ENCODE peak calls at places on chromosomes 7 and 10, in eight cellular contexts. One of them, this sample, is unnamed.

GRCh38 chr10:102503264-102504178 is at the start of gene SUFU:
- DNase-seq in suprapubic skin: peak
- DNase-seq in heart right ventricle: peak
- DNase-seq in psoas muscle: peak
- DNase-seq in ascending aorta: peak
- DNase-seq in GM12878: peak
- DNase-seq in PC-9: peak
- DNase-seq in hepatocyte: peak
- DNase-seq in this sample: peak

GRCh38 chr7:90532231-90532929 is 62.9 kb downstream of the PTTG1IP2 start:
- DNase-seq in suprapubic skin: no peak
- DNase-seq in heart right ventricle: no peak
- DNase-seq in psoas muscle: no peak
- DNase-seq in ascending aorta: no peak
- DNase-seq in GM12878: peak
- DNase-seq in PC-9: no peak
- DNase-seq in hepatocyte: no peak
- DNase-seq in this sample: no peak

GRCh38 chr7:15007507-15007906 is 105.0 kb upstream of the DGKB start:
- DNase-seq in suprapubic skin: no peak
- DNase-seq in heart right ventricle: no peak
- DNase-seq in psoas muscle: no peak
- DNase-seq in ascending aorta: no peak
- DNase-seq in GM12878: no peak
- DNase-seq in PC-9: no peak
- DNase-seq in hepatocyte: peak
- DNase-seq in this sample: peak

GRCh38 chr7:66537876-66538275 is 90.8 kb upstream of the KCTD7 start:
- DNase-seq in suprapubic skin: no peak
- DNase-seq in heart right ventricle: no peak
- DNase-seq in psoas muscle: no peak
- DNase-seq in ascending aorta: no peak
- DNase-seq in GM12878: no peak
- DNase-seq in PC-9: no peak
- DNase-seq in hepatocyte: no peak
- DNase-seq in this sample: no peak

GRCh38 chr7:141700848-141701371 is 1.1 kb downstream of the DENND11 start:
- DNase-seq in suprapubic skin: no peak
- DNase-seq in heart right ventricle: no peak
- DNase-seq in psoas muscle: no peak
- DNase-seq in ascending aorta: no peak
- DNase-seq in GM12878: no peak
- DNase-seq in PC-9: peak
- DNase-seq in hepatocyte: no peak
- DNase-seq in this sample: no peak

GRCh38 chr7:3309140-3309539 is 8.1 kb downstream of the SDK1 start:
- DNase-seq in suprapubic skin: no peak
- DNase-seq in heart right ventricle: no peak
- DNase-seq in psoas muscle: no peak
- DNase-seq in ascending aorta: no peak
- DNase-seq in GM12878: no peak
- DNase-seq in PC-9: no peak
- DNase-seq in hepatocyte: no peak
- DNase-seq in this sample: no peak

GRCh38 chr10:22637491-22637890 is 76.9 kb downstream of the PIP4K2A start:
- DNase-seq in suprapubic skin: no peak
- DNase-seq in heart right ventricle: no peak
- DNase-seq in psoas muscle: no peak
- DNase-seq in ascending aorta: no peak
- DNase-seq in GM12878: no peak
- DNase-seq in PC-9: no peak
- DNase-seq in hepatocyte: no peak
- DNase-seq in this sample: no peak

GRCh38 chr7:73624669-73625001 is 313 bp upstream of the MLXIPL start:
- DNase-seq in suprapubic skin: no peak
- DNase-seq in heart right ventricle: no peak
- DNase-seq in psoas muscle: no peak
- DNase-seq in ascending aorta: no peak
- DNase-seq in GM12878: no peak
- DNase-seq in PC-9: no peak
- DNase-seq in hepatocyte: no peak
- DNase-seq in this sample: no peak

GRCh38 chr7:12834782-12835181 is 147.3 kb downstream of the ARL4A start:
- DNase-seq in suprapubic skin: no peak
- DNase-seq in heart right ventricle: no peak
- DNase-seq in psoas muscle: no peak
- DNase-seq in ascending aorta: no peak
- DNase-seq in GM12878: no peak
- DNase-seq in PC-9: no peak
- DNase-seq in hepatocyte: no peak
- DNase-seq in this sample: no peak

GRCh38 chr10:123651421-123652047 is 14.6 kb upstream of the GPR26 start:
- DNase-seq in suprapubic skin: peak
- DNase-seq in heart right ventricle: no peak
- DNase-seq in psoas muscle: no peak
- DNase-seq in ascending aorta: no peak
- DNase-seq in GM12878: no peak
- DNase-seq in PC-9: no peak
- DNase-seq in hepatocyte: no peak
- DNase-seq in this sample: no peak

GRCh38 chr7:82241371-82241770 is 202.2 kb downstream of the CACNA2D1 start:
- DNase-seq in suprapubic skin: no peak
- DNase-seq in heart right ventricle: no peak
- DNase-seq in psoas muscle: no peak
- DNase-seq in ascending aorta: no peak
- DNase-seq in GM12878: no peak
- DNase-seq in PC-9: no peak
- DNase-seq in hepatocyte: no peak
- DNase-seq in this sample: no peak

GRCh38 chr7:464712-465461 is 54.8 kb downstream of the PDGFA start:
- DNase-seq in suprapubic skin: peak
- DNase-seq in heart right ventricle: no peak
- DNase-seq in psoas muscle: no peak
- DNase-seq in ascending aorta: no peak
- DNase-seq in GM12878: no peak
- DNase-seq in PC-9: no peak
- DNase-seq in hepatocyte: no peak
- DNase-seq in this sample: peak

GRCh38 chr10:69517271-69517848 is 55.9 kb downstream of the NEUROG3 start:
- DNase-seq in suprapubic skin: no peak
- DNase-seq in heart right ventricle: no peak
- DNase-seq in psoas muscle: no peak
- DNase-seq in ascending aorta: no peak
- DNase-seq in GM12878: no peak
- DNase-seq in PC-9: no peak
- DNase-seq in hepatocyte: no peak
- DNase-seq in this sample: no peak

GRCh38 chr7:157502701-157503111 is 165.9 kb downstream of the DNAJB6 start:
- DNase-seq in suprapubic skin: no peak
- DNase-seq in heart right ventricle: no peak
- DNase-seq in psoas muscle: no peak
- DNase-seq in ascending aorta: no peak
- DNase-seq in GM12878: no peak
- DNase-seq in PC-9: no peak
- DNase-seq in hepatocyte: no peak
- DNase-seq in this sample: no peak

GRCh38 chr10:132322621-132323048 is 9.4 kb upstream of the LRRC27 start:
- DNase-seq in suprapubic skin: no peak
- DNase-seq in heart right ventricle: no peak
- DNase-seq in psoas muscle: no peak
- DNase-seq in ascending aorta: no peak
- DNase-seq in GM12878: no peak
- DNase-seq in PC-9: no peak
- DNase-seq in hepatocyte: no peak
- DNase-seq in this sample: no peak

GRCh38 chr7:129946282-129946681 is 6.5 kb downstream of the UBE2H start:
- DNase-seq in suprapubic skin: no peak
- DNase-seq in heart right ventricle: no peak
- DNase-seq in psoas muscle: no peak
- DNase-seq in ascending aorta: no peak
- DNase-seq in GM12878: no peak
- DNase-seq in PC-9: no peak
- DNase-seq in hepatocyte: no peak
- DNase-seq in this sample: no peak

GRCh38 chr10:16819436-16819835 is 2.2 kb upstream of the RSU1 start:
- DNase-seq in suprapubic skin: no peak
- DNase-seq in heart right ventricle: no peak
- DNase-seq in psoas muscle: no peak
- DNase-seq in ascending aorta: no peak
- DNase-seq in GM12878: no peak
- DNase-seq in PC-9: no peak
- DNase-seq in hepatocyte: no peak
- DNase-seq in this sample: no peak

GRCh38 chr10:60271319-60272040 is 118.2 kb downstream of the ANK3 start:
- DNase-seq in suprapubic skin: no peak
- DNase-seq in heart right ventricle: no peak
- DNase-seq in psoas muscle: no peak
- DNase-seq in ascending aorta: no peak
- DNase-seq in GM12878: no peak
- DNase-seq in PC-9: no peak
- DNase-seq in hepatocyte: no peak
- DNase-seq in this sample: no peak

GRCh38 chr7:130371059-130371458 is 9.2 kb upstream of the CPA1 start:
- DNase-seq in suprapubic skin: no peak
- DNase-seq in heart right ventricle: no peak
- DNase-seq in psoas muscle: peak
- DNase-seq in ascending aorta: no peak
- DNase-seq in GM12878: no peak
- DNase-seq in PC-9: no peak
- DNase-seq in hepatocyte: no peak
- DNase-seq in this sample: peak

GRCh38 chr10:79942261-79943185 is 6.4 kb downstream of the SFTPD start:
- DNase-seq in suprapubic skin: peak
- DNase-seq in heart right ventricle: no peak
- DNase-seq in psoas muscle: no peak
- DNase-seq in ascending aorta: no peak
- DNase-seq in GM12878: no peak
- DNase-seq in PC-9: no peak
- DNase-seq in hepatocyte: no peak
- DNase-seq in this sample: peak

GRCh38 chr7:81638216-81638615 is 131.6 kb downstream of the HGF start:
- DNase-seq in suprapubic skin: no peak
- DNase-seq in heart right ventricle: no peak
- DNase-seq in psoas muscle: no peak
- DNase-seq in ascending aorta: no peak
- DNase-seq in GM12878: no peak
- DNase-seq in PC-9: no peak
- DNase-seq in hepatocyte: no peak
- DNase-seq in this sample: no peak

GRCh38 chr10:16967866-16968721 is 150.9 kb upstream of the RSU1 start:
- DNase-seq in suprapubic skin: no peak
- DNase-seq in heart right ventricle: peak
- DNase-seq in psoas muscle: peak
- DNase-seq in ascending aorta: no peak
- DNase-seq in GM12878: no peak
- DNase-seq in PC-9: peak
- DNase-seq in hepatocyte: peak
- DNase-seq in this sample: peak

GRCh38 chr7:91569702-91570457 is 305.6 kb downstream of the FZD1 start:
- DNase-seq in suprapubic skin: no peak
- DNase-seq in heart right ventricle: no peak
- DNase-seq in psoas muscle: no peak
- DNase-seq in ascending aorta: no peak
- DNase-seq in GM12878: no peak
- DNase-seq in PC-9: no peak
- DNase-seq in hepatocyte: no peak
- DNase-seq in this sample: no peak

GRCh38 chr7:98234429-98235147 is 17.4 kb downstream of the TECPR1 start:
- DNase-seq in suprapubic skin: no peak
- DNase-seq in heart right ventricle: no peak
- DNase-seq in psoas muscle: no peak
- DNase-seq in ascending aorta: no peak
- DNase-seq in GM12878: no peak
- DNase-seq in PC-9: no peak
- DNase-seq in hepatocyte: no peak
- DNase-seq in this sample: no peak
- TF ChIP-seq CTCF in suprapubic skin: no peak
- TF ChIP-seq CTCF in heart right ventricle: no peak
- TF ChIP-seq CTCF in psoas muscle: no peak
- TF ChIP-seq CTCF in ascending aorta: no peak
- TF ChIP-seq CTCF in GM12878: no peak
- TF ChIP-seq CTCF in PC-9: no peak
- TF ChIP-seq CTCF in hepatocyte: no peak
- TF ChIP-seq CTCF in this sample: no peak

DNA sequence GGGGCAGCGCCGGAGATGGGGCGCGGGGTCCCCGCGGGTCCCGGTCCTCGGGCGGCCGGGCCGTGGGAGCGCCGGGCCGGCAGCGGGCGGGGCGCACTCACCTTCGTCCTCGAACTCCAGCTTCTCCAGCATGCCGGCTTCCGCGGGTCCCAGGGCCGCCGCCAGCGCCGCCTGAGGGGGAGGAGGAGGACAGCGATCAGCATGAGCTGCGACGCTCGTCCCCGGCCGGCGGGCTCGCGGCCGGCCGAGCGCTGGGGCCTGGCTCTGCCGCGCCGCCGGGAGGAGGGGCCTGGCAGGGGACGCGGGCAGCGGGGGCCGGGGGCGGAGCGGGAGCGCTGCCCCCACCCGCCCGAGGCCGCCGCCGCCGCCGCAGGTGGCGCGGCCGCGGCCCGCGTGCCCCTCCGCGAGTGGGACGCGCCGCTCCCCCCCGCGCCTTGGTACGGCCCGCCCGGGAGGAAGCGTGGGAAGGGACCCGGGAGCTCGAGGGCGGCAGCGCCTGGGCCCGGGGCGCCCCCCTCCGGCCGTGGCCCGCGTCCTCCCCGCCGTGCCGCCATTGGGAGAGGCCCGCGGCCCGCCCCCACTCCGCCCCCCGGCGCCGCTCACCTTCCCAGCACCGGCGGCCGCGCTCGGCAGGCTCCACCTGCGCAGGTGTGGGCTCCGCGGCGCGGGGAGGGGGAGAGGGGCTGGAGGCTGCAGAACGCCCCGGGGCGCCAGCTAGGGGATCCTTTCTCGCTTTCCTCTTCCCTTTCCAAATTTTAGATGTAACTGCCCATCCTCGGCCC is 112.5 kb upstream of the RHEB start:
- DNase-seq in suprapubic skin: no peak
- DNase-seq in heart right ventricle: peak
- DNase-seq in psoas muscle: peak
- DNase-seq in ascending aorta: peak
- DNase-seq in GM12878: peak
- DNase-seq in PC-9: peak
- DNase-seq in hepatocyte: peak
- DNase-seq in this sample: peak
- H3K27ac ChIP-seq in suprapubic skin: peak
- H3K27ac ChIP-seq in heart right ventricle: peak
- H3K27ac ChIP-seq in psoas muscle: peak
- H3K27ac ChIP-seq in ascending aorta: peak
- H3K27ac ChIP-seq in GM12878: peak
- H3K27ac ChIP-seq in PC-9: peak
- H3K27ac ChIP-seq in hepatocyte: peak
- H3K27ac ChIP-seq in this sample: peak

GRCh38 chr7:77349141-77349540 is 67.0 kb downstream of the GSAP start:
- DNase-seq in suprapubic skin: no peak
- DNase-seq in heart right ventricle: no peak
- DNase-seq in psoas muscle: no peak
- DNase-seq in ascending aorta: no peak
- DNase-seq in GM12878: no peak
- DNase-seq in PC-9: no peak
- DNase-seq in hepatocyte: no peak
- DNase-seq in this sample: no peak
- TF ChIP-seq CTCF in suprapubic skin: no peak
- TF ChIP-seq CTCF in heart right ventricle: no peak
- TF ChIP-seq CTCF in psoas muscle: no peak
- TF ChIP-seq CTCF in ascending aorta: no peak
- TF ChIP-seq CTCF in GM12878: no peak
- TF ChIP-seq CTCF in PC-9: no peak
- TF ChIP-seq CTCF in hepatocyte: no peak
- TF ChIP-seq CTCF in this sample: no peak

GRCh38 chr10:35456784-35457183 is 120.5 kb downstream of the CCNY start:
- DNase-seq in suprapubic skin: no peak
- DNase-seq in heart right ventricle: no peak
- DNase-seq in psoas muscle: no peak
- DNase-seq in ascending aorta: no peak
- DNase-seq in GM12878: no peak
- DNase-seq in PC-9: no peak
- DNase-seq in hepatocyte: no peak
- DNase-seq in this sample: no peak
- H3K27ac ChIP-seq in suprapubic skin: no peak
- H3K27ac ChIP-seq in heart right ventricle: no peak
- H3K27ac ChIP-seq in psoas muscle: no peak
- H3K27ac ChIP-seq in ascending aorta: no peak
- H3K27ac ChIP-seq in GM12878: no peak
- H3K27ac ChIP-seq in PC-9: no peak
- H3K27ac ChIP-seq in hepatocyte: no peak
- H3K27ac ChIP-seq in this sample: no peak